ENCODE peak calls at places on chromosome 18, in eight cellular contexts. One of them, this sample, is unnamed.

GRCh38 chr18:73283032-73283431 is 415.2 kb upstream of the NETO1 start:
- DNase-seq in RWPE1: no peak
- DNase-seq in H9: no peak
- DNase-seq in kidney epithelial cell: no peak
- DNase-seq in islet precursor cell: no peak
- DNase-seq in left ventricle myocardium inferior: no peak
- DNase-seq in naive thymus-derived CD8-positive, alpha-beta T cell: no peak
- DNase-seq in AG10803: peak
- DNase-seq in this sample: no peak

GRCh38 chr18:40235881-40236280 is 1719.2 kb upstream of the PIK3C3 start:
- DNase-seq in RWPE1: no peak
- DNase-seq in naive thymus-derived CD8-positive, alpha-beta T cell: no peak
- DNase-seq in H9: no peak
- DNase-seq in AG10803: no peak
- DNase-seq in kidney epithelial cell: no peak
- DNase-seq in left ventricle myocardium inferior: no peak
- DNase-seq in islet precursor cell: no peak
- DNase-seq in this sample: no peak

GRCh38 chr18:9722691-9723090 is 14.6 kb downstream of the RAB31 start:
- DNase-seq in kidney epithelial cell: no peak
- DNase-seq in RWPE1: no peak
- DNase-seq in naive thymus-derived CD8-positive, alpha-beta T cell: no peak
- DNase-seq in left ventricle myocardium inferior: no peak
- DNase-seq in islet precursor cell: peak
- DNase-seq in H9: no peak
- DNase-seq in AG10803: peak
- DNase-seq in this sample: no peak

GRCh38 chr18:2848879-2849254 is 2.1 kb downstream of the EMILIN2 start:
- DNase-seq in naive thymus-derived CD8-positive, alpha-beta T cell: no peak
- DNase-seq in left ventricle myocardium inferior: no peak
- DNase-seq in islet precursor cell: no peak
- DNase-seq in H9: no peak
- DNase-seq in AG10803: no peak
- DNase-seq in RWPE1: no peak
- DNase-seq in kidney epithelial cell: no peak
- DNase-seq in this sample: no peak

GRCh38 chr18:23560186-23560585 is 26.1 kb downstream of the NPC1 start:
- DNase-seq in RWPE1: no peak
- DNase-seq in AG10803: no peak
- DNase-seq in H9: no peak
- DNase-seq in naive thymus-derived CD8-positive, alpha-beta T cell: no peak
- DNase-seq in islet precursor cell: no peak
- DNase-seq in kidney epithelial cell: no peak
- DNase-seq in left ventricle myocardium inferior: no peak
- DNase-seq in this sample: no peak

GRCh38 chr18:42025974-42026625 is 71.1 kb downstream of the PIK3C3 start:
- DNase-seq in kidney epithelial cell: no peak
- DNase-seq in RWPE1: no peak
- DNase-seq in naive thymus-derived CD8-positive, alpha-beta T cell: no peak
- DNase-seq in islet precursor cell: no peak
- DNase-seq in AG10803: no peak
- DNase-seq in left ventricle myocardium inferior: no peak
- DNase-seq in H9: no peak
- DNase-seq in this sample: no peak

GRCh38 chr18:50659091-50660003 is 99.5 kb downstream of the MAPK4 start:
- DNase-seq in RWPE1: peak
- DNase-seq in AG10803: no peak
- DNase-seq in left ventricle myocardium inferior: no peak
- DNase-seq in islet precursor cell: peak
- DNase-seq in kidney epithelial cell: peak
- DNase-seq in naive thymus-derived CD8-positive, alpha-beta T cell: no peak
- DNase-seq in H9: no peak
- DNase-seq in this sample: no peak

GRCh38 chr18:48963555-48964480 is 13.1 kb upstream of the SMAD7 start:
- DNase-seq in islet precursor cell: peak
- DNase-seq in AG10803: peak
- DNase-seq in RWPE1: no peak
- DNase-seq in left ventricle myocardium inferior: no peak
- DNase-seq in naive thymus-derived CD8-positive, alpha-beta T cell: no peak
- DNase-seq in H9: no peak
- DNase-seq in kidney epithelial cell: no peak
- DNase-seq in this sample: no peak

GRCh38 chr18:30406728-30407127 is 635.8 kb downstream of the DSC3 start:
- DNase-seq in naive thymus-derived CD8-positive, alpha-beta T cell: no peak
- DNase-seq in H9: no peak
- DNase-seq in left ventricle myocardium inferior: no peak
- DNase-seq in islet precursor cell: no peak
- DNase-seq in RWPE1: no peak
- DNase-seq in AG10803: no peak
- DNase-seq in kidney epithelial cell: no peak
- DNase-seq in this sample: no peak

GRCh38 chr18:71036783-71037182 is 747.9 kb downstream of the SOCS6 start:
- DNase-seq in H9: no peak
- DNase-seq in naive thymus-derived CD8-positive, alpha-beta T cell: no peak
- DNase-seq in AG10803: no peak
- DNase-seq in kidney epithelial cell: peak
- DNase-seq in RWPE1: no peak
- DNase-seq in islet precursor cell: no peak
- DNase-seq in left ventricle myocardium inferior: no peak
- DNase-seq in this sample: no peak

GRCh38 chr18:39435209-39435608 is 1869.6 kb upstream of the CELF4 start:
- DNase-seq in RWPE1: no peak
- DNase-seq in AG10803: no peak
- DNase-seq in left ventricle myocardium inferior: no peak
- DNase-seq in kidney epithelial cell: no peak
- DNase-seq in H9: no peak
- DNase-seq in islet precursor cell: no peak
- DNase-seq in naive thymus-derived CD8-positive, alpha-beta T cell: no peak
- DNase-seq in this sample: no peak

GRCh38 chr18:61948842-61949438 is 56.1 kb upstream of the RNF152 start:
- DNase-seq in RWPE1: no peak
- DNase-seq in AG10803: no peak
- DNase-seq in H9: no peak
- DNase-seq in islet precursor cell: peak
- DNase-seq in naive thymus-derived CD8-positive, alpha-beta T cell: no peak
- DNase-seq in left ventricle myocardium inferior: no peak
- DNase-seq in kidney epithelial cell: no peak
- DNase-seq in this sample: no peak

GRCh38 chr18:31772699-31773098 is 12.0 kb upstream of the SLC25A52 start:
- DNase-seq in kidney epithelial cell: no peak
- DNase-seq in islet precursor cell: no peak
- DNase-seq in left ventricle myocardium inferior: no peak
- DNase-seq in naive thymus-derived CD8-positive, alpha-beta T cell: no peak
- DNase-seq in RWPE1: no peak
- DNase-seq in H9: no peak
- DNase-seq in AG10803: no peak
- DNase-seq in this sample: no peak

GRCh38 chr18:77131652-77132368 is 773 bp downstream of the MBP start:
- DNase-seq in naive thymus-derived CD8-positive, alpha-beta T cell: no peak
- DNase-seq in islet precursor cell: peak
- DNase-seq in AG10803: no peak
- DNase-seq in H9: no peak
- DNase-seq in kidney epithelial cell: no peak
- DNase-seq in RWPE1: no peak
- DNase-seq in left ventricle myocardium inferior: peak
- DNase-seq in this sample: peak

GRCh38 chr18:35620765-35621164 is 39.2 kb downstream of the GALNT1 start:
- DNase-seq in left ventricle myocardium inferior: no peak
- DNase-seq in kidney epithelial cell: no peak
- DNase-seq in H9: no peak
- DNase-seq in naive thymus-derived CD8-positive, alpha-beta T cell: no peak
- DNase-seq in AG10803: peak
- DNase-seq in RWPE1: no peak
- DNase-seq in islet precursor cell: no peak
- DNase-seq in this sample: no peak

GRCh38 chr18:50662177-50662576 is 102.3 kb downstream of the MAPK4 start:
- DNase-seq in islet precursor cell: peak
- DNase-seq in RWPE1: no peak
- DNase-seq in H9: no peak
- DNase-seq in left ventricle myocardium inferior: no peak
- DNase-seq in naive thymus-derived CD8-positive, alpha-beta T cell: no peak
- DNase-seq in kidney epithelial cell: no peak
- DNase-seq in AG10803: no peak
- DNase-seq in this sample: no peak

GRCh38 chr18:71221405-71221804 is 932.6 kb downstream of the SOCS6 start:
- DNase-seq in RWPE1: no peak
- DNase-seq in kidney epithelial cell: no peak
- DNase-seq in islet precursor cell: no peak
- DNase-seq in H9: no peak
- DNase-seq in AG10803: no peak
- DNase-seq in left ventricle myocardium inferior: no peak
- DNase-seq in naive thymus-derived CD8-positive, alpha-beta T cell: no peak
- DNase-seq in this sample: no peak

GRCh38 chr18:65468881-65469280 is 281.9 kb upstream of the CDH7 start:
- DNase-seq in kidney epithelial cell: no peak
- DNase-seq in RWPE1: no peak
- DNase-seq in naive thymus-derived CD8-positive, alpha-beta T cell: no peak
- DNase-seq in AG10803: no peak
- DNase-seq in H9: no peak
- DNase-seq in left ventricle myocardium inferior: no peak
- DNase-seq in islet precursor cell: no peak
- DNase-seq in this sample: no peak

GRCh38 chr18:570256-570655 is 9.9 kb upstream of the CETN1 start:
- DNase-seq in islet precursor cell: no peak
- DNase-seq in naive thymus-derived CD8-positive, alpha-beta T cell: no peak
- DNase-seq in H9: no peak
- DNase-seq in kidney epithelial cell: no peak
- DNase-seq in left ventricle myocardium inferior: no peak
- DNase-seq in RWPE1: no peak
- DNase-seq in AG10803: no peak
- DNase-seq in this sample: no peak

GRCh38 chr18:58345064-58345463 is 283.8 kb downstream of the ALPK2 start:
- DNase-seq in left ventricle myocardium inferior: no peak
- DNase-seq in H9: no peak
- DNase-seq in AG10803: no peak
- DNase-seq in naive thymus-derived CD8-positive, alpha-beta T cell: no peak
- DNase-seq in kidney epithelial cell: no peak
- DNase-seq in RWPE1: no peak
- DNase-seq in islet precursor cell: no peak
- DNase-seq in this sample: no peak

GRCh38 chr18:27839141-27839540 is 337.8 kb downstream of the CDH2 start:
- DNase-seq in AG10803: peak
- DNase-seq in kidney epithelial cell: peak
- DNase-seq in islet precursor cell: peak
- DNase-seq in left ventricle myocardium inferior: no peak
- DNase-seq in naive thymus-derived CD8-positive, alpha-beta T cell: no peak
- DNase-seq in RWPE1: peak
- DNase-seq in H9: no peak
- DNase-seq in this sample: no peak

GRCh38 chr18:22451796-22452195 is 34.1 kb upstream of the CTAGE1 start:
- DNase-seq in left ventricle myocardium inferior: no peak
- DNase-seq in AG10803: no peak
- DNase-seq in H9: peak
- DNase-seq in kidney epithelial cell: no peak
- DNase-seq in islet precursor cell: no peak
- DNase-seq in RWPE1: no peak
- DNase-seq in naive thymus-derived CD8-positive, alpha-beta T cell: no peak
- DNase-seq in this sample: no peak